ENCODE peak calls at places on chromosomes 7 and 10, in eight cellular contexts. One of them, this sample, is unnamed.

GRCh38 chr7:108421720-108422331 is 34.4 kb downstream of the NRCAM start:
- DNase-seq in spleen: no peak
- DNase-seq in neural progenitor cell: no peak
- DNase-seq in left ventricle myocardium inferior: no peak
- DNase-seq in heart right ventricle: no peak
- DNase-seq in K562: no peak
- DNase-seq in IMR-90: no peak
- DNase-seq in cardiac muscle cell: no peak
- DNase-seq in this sample: no peak

GRCh38 chr10:132141526-132142395 is 45.0 kb upstream of the DPYSL4 start:
- DNase-seq in spleen: peak; percentile 69
- DNase-seq in neural progenitor cell: no peak
- DNase-seq in left ventricle myocardium inferior: peak; percentile 12
- DNase-seq in heart right ventricle: peak; percentile 9
- DNase-seq in K562: no peak
- DNase-seq in IMR-90: no peak
- DNase-seq in cardiac muscle cell: no peak
- DNase-seq in this sample: no peak

GRCh38 chr7:104928721-104929400 is 85.1 kb upstream of the KMT2E start:
- DNase-seq in spleen: no peak
- DNase-seq in neural progenitor cell: no peak
- DNase-seq in left ventricle myocardium inferior: no peak
- DNase-seq in heart right ventricle: no peak
- DNase-seq in K562: no peak
- DNase-seq in IMR-90: no peak
- DNase-seq in cardiac muscle cell: no peak
- DNase-seq in this sample: no peak

GRCh38 chr7:94050046-94050445 is 45.9 kb upstream of the BET1 start:
- DNase-seq in spleen: peak; percentile 82
- DNase-seq in neural progenitor cell: no peak
- DNase-seq in left ventricle myocardium inferior: no peak
- DNase-seq in heart right ventricle: no peak
- DNase-seq in K562: no peak
- DNase-seq in IMR-90: no peak
- DNase-seq in cardiac muscle cell: no peak
- DNase-seq in this sample: no peak

GRCh38 chr7:25139536-25139935 is 14.5 kb upstream of the CYCS start:
- DNase-seq in spleen: no peak
- DNase-seq in neural progenitor cell: no peak
- DNase-seq in left ventricle myocardium inferior: no peak
- DNase-seq in heart right ventricle: no peak
- DNase-seq in K562: no peak
- DNase-seq in IMR-90: no peak
- DNase-seq in cardiac muscle cell: no peak
- DNase-seq in this sample: no peak

GRCh38 chr7:135645296-135645904 is 16.9 kb upstream of the STMP1 start:
- DNase-seq in spleen: no peak
- DNase-seq in neural progenitor cell: peak; percentile 59
- DNase-seq in left ventricle myocardium inferior: no peak
- DNase-seq in heart right ventricle: no peak
- DNase-seq in K562: peak; percentile 61
- DNase-seq in IMR-90: peak; percentile 64
- DNase-seq in cardiac muscle cell: peak; percentile 70
- DNase-seq in this sample: no peak

GRCh38 chr7:99737726-99738125 is 2.7 kb upstream of the CYP3A7 start:
- DNase-seq in spleen: no peak
- DNase-seq in neural progenitor cell: no peak
- DNase-seq in left ventricle myocardium inferior: no peak
- DNase-seq in heart right ventricle: no peak
- DNase-seq in K562: no peak
- DNase-seq in IMR-90: no peak
- DNase-seq in cardiac muscle cell: no peak
- DNase-seq in this sample: no peak

GRCh38 chr10:59006511-59007306 is 169.7 kb upstream of the PHYHIPL start:
- DNase-seq in spleen: no peak
- DNase-seq in neural progenitor cell: no peak
- DNase-seq in left ventricle myocardium inferior: no peak
- DNase-seq in heart right ventricle: no peak
- DNase-seq in K562: no peak
- DNase-seq in IMR-90: peak; percentile 48
- DNase-seq in cardiac muscle cell: peak; percentile 81
- DNase-seq in this sample: no peak

GRCh38 chr10:29841724-29842649 is 207.2 kb upstream of the SVIL start:
- DNase-seq in spleen: no peak
- DNase-seq in neural progenitor cell: peak; percentile 16
- DNase-seq in left ventricle myocardium inferior: peak; percentile 70
- DNase-seq in heart right ventricle: peak; percentile 57
- DNase-seq in K562: no peak
- DNase-seq in IMR-90: peak; percentile 34
- DNase-seq in cardiac muscle cell: peak; percentile 30
- DNase-seq in this sample: no peak

GRCh38 chr7:99372275-99373085 is 2.0 kb upstream of the ARPC1B start:
- DNase-seq in spleen: peak; percentile 68
- DNase-seq in neural progenitor cell: peak; percentile 68
- DNase-seq in left ventricle myocardium inferior: no peak
- DNase-seq in heart right ventricle: no peak
- DNase-seq in K562: no peak
- DNase-seq in IMR-90: peak; percentile 47
- DNase-seq in cardiac muscle cell: peak; percentile 55
- DNase-seq in this sample: no peak

GRCh38 chr10:98528785-98529183 is 82.0 kb upstream of the HPS1 start:
- DNase-seq in spleen: no peak
- DNase-seq in neural progenitor cell: no peak
- DNase-seq in left ventricle myocardium inferior: no peak
- DNase-seq in heart right ventricle: no peak
- DNase-seq in K562: no peak
- DNase-seq in IMR-90: no peak
- DNase-seq in cardiac muscle cell: no peak
- DNase-seq in this sample: no peak

GRCh38 chr10:24231200-24231599 is 22.3 kb downstream of the KIAA1217 start:
- DNase-seq in spleen: no peak
- DNase-seq in neural progenitor cell: no peak
- DNase-seq in left ventricle myocardium inferior: no peak
- DNase-seq in heart right ventricle: no peak
- DNase-seq in K562: no peak
- DNase-seq in IMR-90: no peak
- DNase-seq in cardiac muscle cell: no peak
- DNase-seq in this sample: no peak

GRCh38 chr10:121185816-121186215 is 334.7 kb downstream of the WDR11 start:
- DNase-seq in spleen: no peak
- DNase-seq in neural progenitor cell: no peak
- DNase-seq in left ventricle myocardium inferior: no peak
- DNase-seq in heart right ventricle: no peak
- DNase-seq in K562: no peak
- DNase-seq in IMR-90: no peak
- DNase-seq in cardiac muscle cell: no peak
- DNase-seq in this sample: no peak

GRCh38 chr10:103772096-103772845 is 83.1 kb downstream of the SH3PXD2A start:
- DNase-seq in spleen: peak; percentile 90
- DNase-seq in neural progenitor cell: peak; percentile 90
- DNase-seq in left ventricle myocardium inferior: peak; percentile 90
- DNase-seq in heart right ventricle: peak; percentile 87
- DNase-seq in K562: peak; percentile 83
- DNase-seq in IMR-90: peak; percentile 98
- DNase-seq in cardiac muscle cell: peak; percentile 93
- DNase-seq in this sample: peak; percentile 18

GRCh38 chr10:125515571-125515970 is 167.4 kb downstream of the TEX36 start:
- DNase-seq in spleen: no peak
- DNase-seq in neural progenitor cell: no peak
- DNase-seq in left ventricle myocardium inferior: no peak
- DNase-seq in heart right ventricle: no peak
- DNase-seq in K562: no peak
- DNase-seq in IMR-90: no peak
- DNase-seq in cardiac muscle cell: no peak
- DNase-seq in this sample: no peak

GRCh38 chr10:62959553-62959952 is 143.4 kb upstream of the EGR2 start:
- DNase-seq in spleen: no peak
- DNase-seq in neural progenitor cell: no peak
- DNase-seq in left ventricle myocardium inferior: no peak
- DNase-seq in heart right ventricle: no peak
- DNase-seq in K562: no peak
- DNase-seq in IMR-90: no peak
- DNase-seq in cardiac muscle cell: peak; percentile 57
- DNase-seq in this sample: no peak

GRCh38 chr10:73876971-73877370 is 2.6 kb upstream of the CAMK2G start:
- DNase-seq in spleen: no peak
- DNase-seq in neural progenitor cell: no peak
- DNase-seq in left ventricle myocardium inferior: no peak
- DNase-seq in heart right ventricle: no peak
- DNase-seq in K562: no peak
- DNase-seq in IMR-90: peak; percentile 58
- DNase-seq in cardiac muscle cell: peak; percentile 14
- DNase-seq in this sample: no peak

DNA sequence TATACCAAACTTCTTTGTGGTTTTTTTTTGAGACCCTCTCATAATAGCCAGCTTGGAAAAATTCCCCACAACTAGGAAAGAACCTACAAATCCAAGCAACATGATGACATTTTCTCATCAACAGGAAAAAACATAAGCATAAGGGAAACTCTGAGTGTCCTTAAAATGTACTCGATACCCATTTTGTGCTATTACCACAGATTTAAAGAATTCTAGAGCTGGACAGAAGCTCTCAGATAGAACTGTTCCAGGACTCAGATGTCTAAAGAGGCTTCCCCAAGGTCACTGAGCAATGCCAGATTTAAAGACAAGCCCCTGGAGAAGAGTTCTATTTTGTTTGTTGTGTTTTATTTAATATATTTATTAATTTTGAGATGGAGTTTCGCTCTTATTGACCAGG is 214.9 kb upstream of the KLF14 start:
- DNase-seq in spleen: no peak
- DNase-seq in neural progenitor cell: no peak
- DNase-seq in left ventricle myocardium inferior: no peak
- DNase-seq in heart right ventricle: no peak
- DNase-seq in K562: no peak
- DNase-seq in IMR-90: no peak
- DNase-seq in cardiac muscle cell: no peak
- DNase-seq in this sample: no peak
- H3K4me1 ChIP-seq in spleen: peaks cover 15% of the 10 kb centered on the region
- H3K4me1 ChIP-seq in neural progenitor cell: no peaks in the 10 kb centered on the region
- H3K4me1 ChIP-seq in left ventricle myocardium inferior: peaks cover 68% of the 10 kb centered on the region
- H3K4me1 ChIP-seq in heart right ventricle: peaks cover 31% of the 10 kb centered on the region
- H3K4me1 ChIP-seq in K562: no peaks in the 10 kb centered on the region
- H3K4me1 ChIP-seq in IMR-90: peaks cover 24% of the 10 kb centered on the region
- H3K4me1 ChIP-seq in cardiac muscle cell: no peaks in the 10 kb centered on the region
- H3K4me1 ChIP-seq in this sample: peaks cover 76% of the 10 kb centered on the region

DNA sequence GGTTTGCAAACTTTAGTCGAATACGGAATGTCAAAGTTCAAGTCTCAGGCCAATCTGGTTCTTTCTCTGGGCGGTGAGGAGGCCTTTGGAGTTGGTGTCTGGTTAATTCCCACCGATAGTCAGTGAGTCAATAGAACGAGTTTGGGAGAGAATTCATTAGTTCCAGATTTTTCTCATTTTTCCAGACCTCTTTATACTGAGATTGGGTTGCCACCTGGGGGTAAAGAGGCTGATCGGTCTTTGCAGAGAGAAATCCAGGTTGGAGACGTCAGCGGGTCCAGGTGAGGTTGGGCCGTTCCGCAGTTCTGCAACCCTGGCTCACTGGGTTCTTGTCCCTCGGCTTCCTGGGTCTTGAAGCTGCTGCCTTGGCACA is 1.3 kb downstream of the CUX1 start:
- DNase-seq in spleen: no peak
- DNase-seq in neural progenitor cell: no peak
- DNase-seq in left ventricle myocardium inferior: no peak
- DNase-seq in heart right ventricle: no peak
- DNase-seq in K562: no peak
- DNase-seq in IMR-90: no peak
- DNase-seq in cardiac muscle cell: no peak
- DNase-seq in this sample: no peak
- H3K4me3 ChIP-seq in spleen: no peak overlapping the region
- H3K4me3 ChIP-seq in neural progenitor cell: peak overlapping the region; percentile 96
- H3K4me3 ChIP-seq in left ventricle myocardium inferior: peak overlapping the region; percentile 92
- H3K4me3 ChIP-seq in heart right ventricle: peak overlapping the region; percentile 87
- H3K4me3 ChIP-seq in K562: peak overlapping the region; percentile 70
- H3K4me3 ChIP-seq in IMR-90: no peak overlapping the region
- H3K4me3 ChIP-seq in cardiac muscle cell: no peak overlapping the region
- H3K4me3 ChIP-seq in this sample: no peak overlapping the region

DNA sequence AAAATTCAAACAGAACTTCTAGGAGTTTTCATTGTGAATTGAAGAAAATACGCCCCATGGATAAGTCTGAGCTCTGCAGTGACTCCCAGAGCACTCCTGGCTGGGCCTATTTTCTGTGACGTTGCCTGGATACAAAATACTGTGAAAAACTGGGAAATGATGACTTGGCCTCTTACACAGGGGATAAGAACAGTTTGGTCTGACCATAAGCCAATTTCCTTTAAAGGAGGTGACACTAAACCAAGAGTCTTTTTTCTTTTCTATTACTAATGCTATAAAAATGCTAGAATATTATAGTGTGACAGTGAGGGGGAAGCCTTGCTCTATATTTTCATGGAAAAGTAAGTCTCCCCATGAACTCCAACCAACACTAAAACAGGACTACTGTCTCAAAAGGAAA is 45.6 kb downstream of the MYOF start:
- DNase-seq in spleen: no peak
- DNase-seq in neural progenitor cell: no peak
- DNase-seq in left ventricle myocardium inferior: no peak
- DNase-seq in heart right ventricle: no peak
- DNase-seq in K562: no peak
- DNase-seq in IMR-90: peak; percentile 97
- DNase-seq in cardiac muscle cell: peak; percentile 97
- DNase-seq in this sample: no peak
- H3K27ac ChIP-seq in spleen: peak overlapping the region; percentile 84
- H3K27ac ChIP-seq in neural progenitor cell: peak overlapping the region; percentile 41
- H3K27ac ChIP-seq in left ventricle myocardium inferior: peak overlapping the region; percentile 97
- H3K27ac ChIP-seq in heart right ventricle: peak overlapping the region; percentile 98
- H3K27ac ChIP-seq in K562: peak overlapping the region; percentile 43
- H3K27ac ChIP-seq in IMR-90: peak overlapping the region; percentile 86
- H3K27ac ChIP-seq in cardiac muscle cell: peak overlapping the region; percentile 96
- H3K27ac ChIP-seq in this sample: no peak overlapping the region

GRCh38 chr7:28958946-28959417 is 852 bp upstream of the TRIL start:
- DNase-seq in spleen: no peak
- DNase-seq in neural progenitor cell: no peak
- DNase-seq in left ventricle myocardium inferior: no peak
- DNase-seq in heart right ventricle: no peak
- DNase-seq in K562: no peak
- DNase-seq in IMR-90: no peak
- DNase-seq in cardiac muscle cell: no peak
- DNase-seq in this sample: no peak

GRCh38 chr7:28958235-28958945 is at the start of gene TRIL:
- DNase-seq in spleen: peak; percentile 84
- DNase-seq in neural progenitor cell: peak; percentile 93
- DNase-seq in left ventricle myocardium inferior: peak; percentile 89
- DNase-seq in heart right ventricle: peak; percentile 89
- DNase-seq in K562: no peak
- DNase-seq in IMR-90: peak; percentile 50
- DNase-seq in cardiac muscle cell: peak; percentile 93
- DNase-seq in this sample: no peak

GRCh38 chr7:28956608-28957063 is 1.5 kb downstream of the TRIL start:
- DNase-seq in spleen: peak; percentile 86
- DNase-seq in neural progenitor cell: peak; percentile 88
- DNase-seq in left ventricle myocardium inferior: peak; percentile 66
- DNase-seq in heart right ventricle: peak; percentile 73
- DNase-seq in K562: no peak
- DNase-seq in IMR-90: peak; percentile 5
- DNase-seq in cardiac muscle cell: peak; percentile 72
- DNase-seq in this sample: no peak

GRCh38 chr7:28957064-28957821 is 887 bp downstream of the TRIL start:
- DNase-seq in spleen: peak; percentile 79
- DNase-seq in neural progenitor cell: peak; percentile 69
- DNase-seq in left ventricle myocardium inferior: peak; percentile 29
- DNase-seq in heart right ventricle: peak; percentile 47
- DNase-seq in K562: no peak
- DNase-seq in IMR-90: no peak
- DNase-seq in cardiac muscle cell: peak; percentile 50
- DNase-seq in this sample: no peak

GRCh38 chr7:28957822-28958234 is 302 bp downstream of the TRIL start:
- DNase-seq in spleen: peak; percentile 76
- DNase-seq in neural progenitor cell: peak; percentile 83
- DNase-seq in left ventricle myocardium inferior: no peak
- DNase-seq in heart right ventricle: no peak
- DNase-seq in K562: no peak
- DNase-seq in IMR-90: no peak
- DNase-seq in cardiac muscle cell: no peak
- DNase-seq in this sample: no peak
- H3K4me1 ChIP-seq in spleen: peaks cover 16% of the 10 kb centered on the region
- H3K4me1 ChIP-seq in neural progenitor cell: peaks cover 20% of the 10 kb centered on the region
- H3K4me1 ChIP-seq in left ventricle myocardium inferior: peaks cover 61% of the 10 kb centered on the region
- H3K4me1 ChIP-seq in heart right ventricle: peaks cover 62% of the 10 kb centered on the region
- H3K4me1 ChIP-seq in K562: no peaks in the 10 kb centered on the region
- H3K4me1 ChIP-seq in IMR-90: peaks cover 9% of the 10 kb centered on the region
- H3K4me1 ChIP-seq in cardiac muscle cell: no peaks in the 10 kb centered on the region
- H3K4me1 ChIP-seq in this sample: peaks cover 12% of the 10 kb centered on the region

This sample was measured in effector memory CD4-positive, alpha-beta T cell.